ENCODE peak calls at places on chromosomes 11 and 22, in seven cellular contexts. One of them, this sample, is unnamed.

GRCh38 chr11:47071871-47072270 is 104.8 kb downstream of the ARFGAP2 start:
- DNase-seq in psoas muscle: peak
- DNase-seq in lower leg skin: no peak
- DNase-seq in left ventricle myocardium inferior: peak
- DNase-seq in fibroblast of villous mesenchyme: peak
- DNase-seq in brain microvascular endothelial cell: no peak
- DNase-seq in heart left ventricle: peak
- DNase-seq in this sample: peak

GRCh38 chr22:16915711-16916110 is 90.5 kb upstream of the XKR3 start:
- DNase-seq in psoas muscle: no peak
- DNase-seq in heart left ventricle: no peak
- DNase-seq in left ventricle myocardium inferior: no peak
- DNase-seq in lower leg skin: no peak
- DNase-seq in brain microvascular endothelial cell: no peak
- DNase-seq in fibroblast of villous mesenchyme: no peak
- DNase-seq in this sample: no peak

GRCh38 chr11:66696186-66696585 is 18.5 kb upstream of the RBM4B start:
- DNase-seq in left ventricle myocardium inferior: no peak
- DNase-seq in fibroblast of villous mesenchyme: no peak
- DNase-seq in lower leg skin: no peak
- DNase-seq in psoas muscle: peak
- DNase-seq in brain microvascular endothelial cell: no peak
- DNase-seq in heart left ventricle: no peak
- DNase-seq in this sample: no peak

GRCh38 chr22:44972363-44973083 is 37.3 kb downstream of the PHF21B start:
- DNase-seq in fibroblast of villous mesenchyme: no peak
- DNase-seq in brain microvascular endothelial cell: no peak
- DNase-seq in psoas muscle: no peak
- DNase-seq in heart left ventricle: no peak
- DNase-seq in left ventricle myocardium inferior: no peak
- DNase-seq in lower leg skin: no peak
- DNase-seq in this sample: no peak

GRCh38 chr11:74268451-74268850 is 43.0 kb downstream of the P4HA3 start:
- DNase-seq in heart left ventricle: no peak
- DNase-seq in fibroblast of villous mesenchyme: no peak
- DNase-seq in lower leg skin: no peak
- DNase-seq in psoas muscle: no peak
- DNase-seq in left ventricle myocardium inferior: no peak
- DNase-seq in brain microvascular endothelial cell: no peak
- DNase-seq in this sample: no peak

GRCh38 chr22:50641696-50642607 is 14.0 kb upstream of the ARSA start:
- DNase-seq in left ventricle myocardium inferior: no peak
- DNase-seq in psoas muscle: no peak
- DNase-seq in brain microvascular endothelial cell: peak
- DNase-seq in lower leg skin: peak
- DNase-seq in fibroblast of villous mesenchyme: peak
- DNase-seq in heart left ventricle: peak
- DNase-seq in this sample: peak

GRCh38 chr11:72430743-72431570 is 3.4 kb downstream of the CLPB start:
- DNase-seq in brain microvascular endothelial cell: peak
- DNase-seq in fibroblast of villous mesenchyme: peak
- DNase-seq in psoas muscle: no peak
- DNase-seq in lower leg skin: peak
- DNase-seq in left ventricle myocardium inferior: peak
- DNase-seq in heart left ventricle: peak
- DNase-seq in this sample: peak

GRCh38 chr11:78239781-78240180 is 51.1 kb downstream of the USP35 start:
- DNase-seq in psoas muscle: no peak
- DNase-seq in heart left ventricle: no peak
- DNase-seq in fibroblast of villous mesenchyme: no peak
- DNase-seq in left ventricle myocardium inferior: no peak
- DNase-seq in lower leg skin: no peak
- DNase-seq in brain microvascular endothelial cell: no peak
- DNase-seq in this sample: no peak

GRCh38 chr11:36033082-36033751 is 89.4 kb downstream of the LDLRAD3 start:
- DNase-seq in left ventricle myocardium inferior: no peak
- DNase-seq in fibroblast of villous mesenchyme: no peak
- DNase-seq in lower leg skin: no peak
- DNase-seq in brain microvascular endothelial cell: no peak
- DNase-seq in psoas muscle: no peak
- DNase-seq in heart left ventricle: no peak
- DNase-seq in this sample: peak

GRCh38 chr22:49052560-49052959 is 775.1 kb downstream of the BRD1 start:
- DNase-seq in lower leg skin: no peak
- DNase-seq in left ventricle myocardium inferior: no peak
- DNase-seq in psoas muscle: no peak
- DNase-seq in heart left ventricle: no peak
- DNase-seq in brain microvascular endothelial cell: no peak
- DNase-seq in fibroblast of villous mesenchyme: no peak
- DNase-seq in this sample: no peak

GRCh38 chr11:108873305-108873704 is 208.4 kb downstream of the DDX10 start:
- DNase-seq in left ventricle myocardium inferior: no peak
- DNase-seq in psoas muscle: no peak
- DNase-seq in fibroblast of villous mesenchyme: no peak
- DNase-seq in brain microvascular endothelial cell: no peak
- DNase-seq in lower leg skin: no peak
- DNase-seq in heart left ventricle: no peak
- DNase-seq in this sample: peak

DNA sequence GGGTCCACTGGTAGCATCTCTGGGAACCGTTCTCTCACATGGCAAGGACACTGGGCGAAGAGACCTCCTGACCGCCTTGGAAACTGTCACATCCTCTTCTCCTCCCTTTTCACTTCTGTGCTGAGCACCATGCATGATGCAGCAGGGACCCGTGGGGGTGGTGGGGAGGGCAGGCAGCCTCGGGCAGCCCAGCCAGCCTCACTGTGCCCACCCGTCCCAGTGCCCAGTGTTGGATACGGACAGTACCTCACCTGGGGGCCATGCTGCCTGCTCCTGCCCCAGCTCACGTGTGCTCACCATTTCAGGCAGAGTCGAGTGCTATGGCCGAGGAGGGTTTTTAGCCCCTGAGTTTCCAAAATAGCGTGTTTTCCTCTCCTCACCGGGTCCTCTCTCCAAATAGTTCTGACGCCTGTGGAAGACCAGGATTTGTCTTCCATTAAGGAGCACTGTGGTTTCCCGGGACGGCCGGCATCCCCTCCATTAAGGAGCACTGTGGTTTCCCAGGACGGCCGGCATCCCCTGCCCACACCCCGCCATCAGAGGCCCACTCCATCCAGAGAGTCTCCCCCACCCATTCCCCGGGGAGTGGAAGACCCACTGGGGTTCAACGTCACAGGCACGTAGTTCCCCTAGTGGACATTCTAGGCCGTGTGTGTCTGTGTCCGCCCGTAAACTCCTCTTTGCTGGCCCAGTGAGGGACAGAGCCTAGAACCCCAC is 22.4 kb downstream of the B3GAT1 start:
- DNase-seq in left ventricle myocardium inferior: no peak
- DNase-seq in heart left ventricle: no peak
- DNase-seq in brain microvascular endothelial cell: no peak
- DNase-seq in psoas muscle: no peak
- DNase-seq in lower leg skin: no peak
- DNase-seq in fibroblast of villous mesenchyme: no peak
- DNase-seq in this sample: no peak
- TF ChIP-seq CTCF in left ventricle myocardium inferior: no peak
- TF ChIP-seq CTCF in heart left ventricle: no peak
- TF ChIP-seq CTCF in brain microvascular endothelial cell: no peak
- TF ChIP-seq CTCF in psoas muscle: no peak
- TF ChIP-seq CTCF in lower leg skin: no peak
- TF ChIP-seq CTCF in fibroblast of villous mesenchyme: no peak
- TF ChIP-seq CTCF in this sample: no peak

GRCh38 chr22:42994276-42994916 is 20.6 kb downstream of the PACSIN2 start:
- DNase-seq in fibroblast of villous mesenchyme: no peak
- DNase-seq in left ventricle myocardium inferior: no peak
- DNase-seq in heart left ventricle: no peak
- DNase-seq in brain microvascular endothelial cell: no peak
- DNase-seq in lower leg skin: no peak
- DNase-seq in psoas muscle: no peak
- DNase-seq in this sample: no peak
- H3K4me3 ChIP-seq in fibroblast of villous mesenchyme: peak
- H3K4me3 ChIP-seq in left ventricle myocardium inferior: peak
- H3K4me3 ChIP-seq in heart left ventricle: no peak
- H3K4me3 ChIP-seq in brain microvascular endothelial cell: peak
- H3K4me3 ChIP-seq in lower leg skin: no peak
- H3K4me3 ChIP-seq in psoas muscle: peak
- H3K4me3 ChIP-seq in this sample: no peak

DNA sequence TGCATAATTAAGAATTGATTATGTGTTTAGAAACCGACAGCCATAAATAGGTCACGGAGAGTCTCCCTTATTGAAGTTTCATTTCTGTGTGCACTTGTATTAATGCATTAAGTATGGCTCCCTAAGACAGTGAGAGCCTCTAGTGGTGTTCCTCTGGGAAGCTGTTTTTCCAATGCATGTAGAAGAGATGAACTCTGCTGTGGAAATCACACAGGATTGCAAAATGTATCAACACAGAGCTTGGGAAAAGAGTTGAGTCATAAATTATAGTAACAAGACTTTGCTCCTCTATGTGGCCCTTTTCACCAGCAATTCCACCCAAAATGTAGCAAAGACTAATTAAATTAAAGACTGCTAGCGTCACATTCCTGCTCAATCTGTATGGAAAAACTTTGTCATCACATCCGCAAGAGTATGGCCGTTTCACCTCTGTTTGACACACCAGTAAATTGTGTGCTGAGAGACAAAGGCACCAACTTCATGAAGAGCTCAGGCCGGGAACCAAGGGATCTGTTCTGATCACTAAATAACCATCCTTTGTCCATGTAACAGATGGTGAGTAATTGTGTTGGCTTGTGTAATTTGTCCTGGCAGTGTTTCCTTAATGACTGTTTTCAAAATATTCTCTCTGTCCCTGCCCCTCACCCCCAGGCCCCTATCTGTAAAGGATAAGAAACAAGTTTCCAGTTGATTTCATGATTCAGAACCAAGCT is 209.2 kb upstream of the SORL1-AS1 start:
- DNase-seq in heart left ventricle: no peak
- DNase-seq in brain microvascular endothelial cell: peak
- DNase-seq in fibroblast of villous mesenchyme: peak
- DNase-seq in lower leg skin: no peak
- DNase-seq in psoas muscle: no peak
- DNase-seq in left ventricle myocardium inferior: no peak
- DNase-seq in this sample: peak
- TF ChIP-seq CTCF in heart left ventricle: no peak
- TF ChIP-seq CTCF in brain microvascular endothelial cell: peak
- TF ChIP-seq CTCF in fibroblast of villous mesenchyme: peak
- TF ChIP-seq CTCF in lower leg skin: no peak
- TF ChIP-seq CTCF in psoas muscle: no peak
- TF ChIP-seq CTCF in left ventricle myocardium inferior: no peak
- TF ChIP-seq CTCF in this sample: peak

DNA sequence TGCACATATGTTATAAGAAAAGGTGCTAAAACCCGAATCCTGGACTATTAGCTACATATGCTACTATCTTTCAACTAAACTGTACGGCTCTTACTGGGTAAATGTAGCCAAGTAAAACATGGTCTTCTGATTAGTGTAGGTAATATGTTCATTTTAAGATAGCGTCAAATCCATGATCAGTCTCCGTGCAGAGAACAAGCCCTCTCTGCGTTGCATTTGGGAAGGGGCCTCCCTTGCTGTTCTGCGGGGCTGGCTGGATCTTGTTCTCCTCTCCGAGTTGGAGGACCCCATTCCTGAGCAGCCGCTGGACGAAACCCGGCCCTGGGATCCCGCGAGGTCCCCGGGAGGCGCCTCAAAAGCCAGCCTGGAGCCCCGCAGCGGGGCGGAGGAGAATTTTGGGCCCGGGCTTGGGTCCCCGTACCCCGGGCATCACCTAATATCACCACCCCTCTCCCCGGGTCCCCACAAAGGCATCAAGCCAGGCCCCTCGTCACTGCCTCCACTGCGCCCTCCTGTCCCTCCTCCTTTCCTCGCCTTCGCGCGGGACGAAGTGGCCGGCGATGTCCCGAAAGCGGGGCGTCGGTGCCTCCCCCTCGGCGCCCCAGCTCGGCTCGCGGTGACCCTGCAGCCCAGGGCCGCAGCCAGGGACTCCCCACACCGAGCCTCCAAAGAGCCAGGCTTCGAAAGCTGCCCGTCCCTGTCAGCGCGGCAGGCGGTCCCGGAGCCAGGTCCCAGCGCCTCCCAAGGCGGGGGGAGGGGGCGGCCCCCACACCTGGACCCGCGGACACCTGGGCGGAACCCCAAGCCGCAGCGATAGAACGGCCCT is 54.5 kb upstream of the FBXO3 start:
- DNase-seq in psoas muscle: no peak
- DNase-seq in brain microvascular endothelial cell: no peak
- DNase-seq in heart left ventricle: no peak
- DNase-seq in fibroblast of villous mesenchyme: no peak
- DNase-seq in left ventricle myocardium inferior: no peak
- DNase-seq in lower leg skin: no peak
- DNase-seq in this sample: no peak
- H3K4me3 ChIP-seq in psoas muscle: peak
- H3K4me3 ChIP-seq in brain microvascular endothelial cell: peak
- H3K4me3 ChIP-seq in heart left ventricle: peak
- H3K4me3 ChIP-seq in fibroblast of villous mesenchyme: peak
- H3K4me3 ChIP-seq in left ventricle myocardium inferior: peak
- H3K4me3 ChIP-seq in lower leg skin: peak
- H3K4me3 ChIP-seq in this sample: peak

DNA sequence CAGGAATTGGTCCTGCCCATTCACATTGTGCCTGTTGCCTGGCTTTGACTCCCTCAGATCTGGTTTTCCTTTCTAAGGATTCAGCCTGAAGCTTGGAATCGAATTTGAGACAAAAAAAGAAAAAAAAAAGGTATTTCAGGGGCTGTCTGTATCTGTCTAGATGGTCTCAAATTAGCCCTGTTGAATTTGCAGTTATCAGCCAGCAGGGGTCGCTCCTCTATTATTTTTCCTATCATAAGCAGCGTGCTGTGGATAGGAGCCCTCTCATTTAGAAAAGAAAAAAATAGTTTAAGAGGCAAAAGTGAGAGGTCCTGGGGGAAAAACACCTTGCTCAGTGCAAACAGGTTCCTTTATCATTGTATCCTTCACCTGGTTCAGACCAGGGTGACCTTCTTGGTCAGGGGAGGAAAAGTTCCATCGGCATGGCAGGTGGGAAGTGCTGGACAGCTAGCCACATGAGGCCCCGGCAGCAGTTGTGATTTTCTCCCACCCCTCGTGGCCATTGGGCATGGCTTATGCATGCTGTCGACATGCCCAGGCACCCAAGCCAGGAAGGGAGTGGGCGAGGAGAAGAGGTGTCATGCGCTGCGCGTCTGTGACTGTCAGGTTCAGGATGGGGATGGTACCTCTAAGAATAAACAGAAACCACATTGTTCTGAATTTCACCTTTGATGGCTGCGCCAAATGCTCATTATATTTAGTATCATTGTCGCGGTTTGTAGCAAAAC is 13.1 kb downstream of the OR5AK2 start:
- DNase-seq in heart left ventricle: no peak
- DNase-seq in fibroblast of villous mesenchyme: peak
- DNase-seq in left ventricle myocardium inferior: no peak
- DNase-seq in lower leg skin: no peak
- DNase-seq in psoas muscle: no peak
- DNase-seq in brain microvascular endothelial cell: peak
- DNase-seq in this sample: peak
- TF ChIP-seq CTCF in heart left ventricle: no peak
- TF ChIP-seq CTCF in fibroblast of villous mesenchyme: peak
- TF ChIP-seq CTCF in left ventricle myocardium inferior: no peak
- TF ChIP-seq CTCF in lower leg skin: no peak
- TF ChIP-seq CTCF in psoas muscle: no peak
- TF ChIP-seq CTCF in brain microvascular endothelial cell: peak
- TF ChIP-seq CTCF in this sample: peak

DNA sequence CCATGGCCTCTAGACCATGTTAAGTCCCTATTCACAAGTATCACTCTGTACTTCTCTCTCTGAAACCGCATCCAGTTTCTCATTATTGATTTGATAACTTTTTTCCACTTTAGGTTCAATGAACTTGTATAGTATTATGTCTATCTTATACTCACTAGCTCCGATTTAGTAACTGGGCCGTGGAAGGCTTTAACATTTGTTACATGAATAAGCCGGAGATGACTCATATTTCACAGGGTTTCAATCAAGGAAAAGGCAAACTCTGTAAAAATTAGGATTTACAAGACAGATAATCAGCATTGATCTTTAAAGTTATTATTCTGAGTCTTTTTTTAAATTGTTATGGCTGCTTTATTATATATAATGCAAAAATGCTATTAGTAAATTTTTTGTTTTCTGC is 662.2 kb upstream of the CNTN5 start:
- DNase-seq in psoas muscle: no peak
- DNase-seq in brain microvascular endothelial cell: no peak
- DNase-seq in heart left ventricle: no peak
- DNase-seq in left ventricle myocardium inferior: no peak
- DNase-seq in fibroblast of villous mesenchyme: no peak
- DNase-seq in lower leg skin: no peak
- DNase-seq in this sample: no peak
- H3K4me3 ChIP-seq in psoas muscle: no peak
- H3K4me3 ChIP-seq in brain microvascular endothelial cell: no peak
- H3K4me3 ChIP-seq in heart left ventricle: no peak
- H3K4me3 ChIP-seq in left ventricle myocardium inferior: no peak
- H3K4me3 ChIP-seq in fibroblast of villous mesenchyme: no peak
- H3K4me3 ChIP-seq in lower leg skin: no peak
- H3K4me3 ChIP-seq in this sample: no peak